ENCODE peak calls at places on chromosome 7, in seven cellular contexts. One of them, this sample, is unnamed.

GRCh38 chr7:494261-494687 is 25.4 kb downstream of the PDGFA start:
- DNase-seq in upper lobe of right lung: peak; percentile 59
- DNase-seq in uterus: no peak
- DNase-seq in HCT116: no peak
- DNase-seq in hepatocyte: no peak
- DNase-seq in aorta: peak; percentile 45
- DNase-seq in tibial artery: peak; percentile 64
- DNase-seq in this sample: peak; percentile 8

GRCh38 chr7:151607464-151607867 is 87.8 kb upstream of the RHEB start:
- DNase-seq in hepatocyte: no peak
- DNase-seq in upper lobe of right lung: no peak
- DNase-seq in uterus: no peak
- DNase-seq in tibial artery: no peak
- DNase-seq in HCT116: peak; percentile 37
- DNase-seq in aorta: no peak
- DNase-seq in this sample: no peak

GRCh38 chr7:43513236-43513635 is 69.7 kb upstream of the STK17A start:
- DNase-seq in aorta: no peak
- DNase-seq in uterus: no peak
- DNase-seq in upper lobe of right lung: no peak
- DNase-seq in tibial artery: no peak
- DNase-seq in HCT116: no peak
- DNase-seq in hepatocyte: no peak
- DNase-seq in this sample: no peak

GRCh38 chr7:70608229-70608628 is 523.7 kb upstream of the GALNT17 start:
- DNase-seq in upper lobe of right lung: no peak
- DNase-seq in HCT116: no peak
- DNase-seq in aorta: no peak
- DNase-seq in tibial artery: no peak
- DNase-seq in hepatocyte: no peak
- DNase-seq in uterus: no peak
- DNase-seq in this sample: no peak

GRCh38 chr7:146736446-146737190 is 620.0 kb downstream of the CNTNAP2 start:
- DNase-seq in HCT116: no peak
- DNase-seq in aorta: no peak
- DNase-seq in uterus: no peak
- DNase-seq in upper lobe of right lung: no peak
- DNase-seq in tibial artery: no peak
- DNase-seq in hepatocyte: peak; percentile 6
- DNase-seq in this sample: no peak

GRCh38 chr7:13016036-13016581 is 328.7 kb downstream of the ARL4A start:
- DNase-seq in upper lobe of right lung: peak; percentile 17
- DNase-seq in HCT116: peak; percentile 65
- DNase-seq in aorta: no peak
- DNase-seq in uterus: no peak
- DNase-seq in hepatocyte: no peak
- DNase-seq in tibial artery: no peak
- DNase-seq in this sample: no peak

GRCh38 chr7:30066697-30067096 is 38.5 kb downstream of the PLEKHA8 start:
- DNase-seq in uterus: no peak
- DNase-seq in hepatocyte: no peak
- DNase-seq in HCT116: no peak
- DNase-seq in tibial artery: no peak
- DNase-seq in upper lobe of right lung: no peak
- DNase-seq in aorta: no peak
- DNase-seq in this sample: no peak

GRCh38 chr7:30912021-30912420 is 368 bp downstream of the AQP1 start:
- DNase-seq in hepatocyte: no peak
- DNase-seq in tibial artery: no peak
- DNase-seq in uterus: no peak
- DNase-seq in upper lobe of right lung: no peak
- DNase-seq in aorta: peak; percentile 62
- DNase-seq in HCT116: no peak
- DNase-seq in this sample: no peak

GRCh38 chr7:32204361-32205018 is 134.3 kb upstream of the PDE1C start:
- DNase-seq in HCT116: peak; percentile 65
- DNase-seq in upper lobe of right lung: no peak
- DNase-seq in tibial artery: peak; percentile 87
- DNase-seq in uterus: peak; percentile 74
- DNase-seq in aorta: peak; percentile 71
- DNase-seq in hepatocyte: peak; percentile 80
- DNase-seq in this sample: peak; percentile 62

GRCh38 chr7:92665926-92666325 is 75.7 kb upstream of the FAM133B start:
- DNase-seq in uterus: no peak
- DNase-seq in HCT116: no peak
- DNase-seq in upper lobe of right lung: no peak
- DNase-seq in aorta: no peak
- DNase-seq in tibial artery: no peak
- DNase-seq in hepatocyte: no peak
- DNase-seq in this sample: no peak

GRCh38 chr7:118288098-118288497 is 63.6 kb downstream of the ANKRD7 start:
- DNase-seq in aorta: no peak
- DNase-seq in upper lobe of right lung: no peak
- DNase-seq in hepatocyte: no peak
- DNase-seq in uterus: no peak
- DNase-seq in HCT116: no peak
- DNase-seq in tibial artery: no peak
- DNase-seq in this sample: no peak

GRCh38 chr7:25478925-25479324 is 250.6 kb upstream of the NPVF start:
- DNase-seq in tibial artery: no peak
- DNase-seq in HCT116: no peak
- DNase-seq in aorta: no peak
- DNase-seq in upper lobe of right lung: no peak
- DNase-seq in hepatocyte: no peak
- DNase-seq in uterus: no peak
- DNase-seq in this sample: no peak

GRCh38 chr7:112080441-112080840 is 125.8 kb downstream of the DOCK4 start:
- DNase-seq in tibial artery: no peak
- DNase-seq in uterus: no peak
- DNase-seq in upper lobe of right lung: no peak
- DNase-seq in hepatocyte: no peak
- DNase-seq in HCT116: no peak
- DNase-seq in aorta: no peak
- DNase-seq in this sample: no peak

GRCh38 chr7:30971840-30972563 is 8.2 kb downstream of the GHRHR start:
- DNase-seq in uterus: no peak
- DNase-seq in HCT116: no peak
- DNase-seq in upper lobe of right lung: no peak
- DNase-seq in aorta: no peak
- DNase-seq in hepatocyte: no peak
- DNase-seq in tibial artery: no peak
- DNase-seq in this sample: no peak

GRCh38 chr7:831596-832291 is 532 bp upstream of the SUN1 start:
- DNase-seq in HCT116: peak; percentile 83
- DNase-seq in hepatocyte: peak; percentile 77
- DNase-seq in aorta: no peak
- DNase-seq in tibial artery: no peak
- DNase-seq in uterus: peak; percentile 73
- DNase-seq in upper lobe of right lung: no peak
- DNase-seq in this sample: no peak

GRCh38 chr7:13276977-13277376 is 589.5 kb downstream of the ARL4A start:
- DNase-seq in hepatocyte: no peak
- DNase-seq in uterus: no peak
- DNase-seq in HCT116: peak; percentile 6
- DNase-seq in tibial artery: no peak
- DNase-seq in upper lobe of right lung: no peak
- DNase-seq in aorta: no peak
- DNase-seq in this sample: no peak

GRCh38 chr7:75937958-75938786 is 23.2 kb downstream of the POR start:
- DNase-seq in hepatocyte: peak; percentile 45
- DNase-seq in HCT116: peak; percentile 61
- DNase-seq in aorta: peak; percentile 85
- DNase-seq in uterus: peak; percentile 43
- DNase-seq in upper lobe of right lung: peak; percentile 78
- DNase-seq in tibial artery: peak; percentile 90
- DNase-seq in this sample: no peak

GRCh38 chr7:45181991-45182855 is 24.6 kb downstream of the RAMP3 start:
- DNase-seq in aorta: no peak
- DNase-seq in uterus: peak; percentile 6
- DNase-seq in tibial artery: peak; percentile 57
- DNase-seq in upper lobe of right lung: peak; percentile 47
- DNase-seq in hepatocyte: no peak
- DNase-seq in HCT116: no peak
- DNase-seq in this sample: no peak

GRCh38 chr7:47193003-47193402 is 388.9 kb downstream of the TNS3 start:
- DNase-seq in uterus: no peak
- DNase-seq in upper lobe of right lung: no peak
- DNase-seq in aorta: no peak
- DNase-seq in hepatocyte: peak; percentile 47
- DNase-seq in HCT116: no peak
- DNase-seq in tibial artery: no peak
- DNase-seq in this sample: no peak

GRCh38 chr7:18177815-18178660 is 150.4 kb upstream of the PRPS1L1 start:
- DNase-seq in aorta: no peak
- DNase-seq in hepatocyte: peak; percentile 16
- DNase-seq in tibial artery: no peak
- DNase-seq in upper lobe of right lung: peak; percentile 65
- DNase-seq in HCT116: no peak
- DNase-seq in uterus: no peak
- DNase-seq in this sample: no peak

DNA sequence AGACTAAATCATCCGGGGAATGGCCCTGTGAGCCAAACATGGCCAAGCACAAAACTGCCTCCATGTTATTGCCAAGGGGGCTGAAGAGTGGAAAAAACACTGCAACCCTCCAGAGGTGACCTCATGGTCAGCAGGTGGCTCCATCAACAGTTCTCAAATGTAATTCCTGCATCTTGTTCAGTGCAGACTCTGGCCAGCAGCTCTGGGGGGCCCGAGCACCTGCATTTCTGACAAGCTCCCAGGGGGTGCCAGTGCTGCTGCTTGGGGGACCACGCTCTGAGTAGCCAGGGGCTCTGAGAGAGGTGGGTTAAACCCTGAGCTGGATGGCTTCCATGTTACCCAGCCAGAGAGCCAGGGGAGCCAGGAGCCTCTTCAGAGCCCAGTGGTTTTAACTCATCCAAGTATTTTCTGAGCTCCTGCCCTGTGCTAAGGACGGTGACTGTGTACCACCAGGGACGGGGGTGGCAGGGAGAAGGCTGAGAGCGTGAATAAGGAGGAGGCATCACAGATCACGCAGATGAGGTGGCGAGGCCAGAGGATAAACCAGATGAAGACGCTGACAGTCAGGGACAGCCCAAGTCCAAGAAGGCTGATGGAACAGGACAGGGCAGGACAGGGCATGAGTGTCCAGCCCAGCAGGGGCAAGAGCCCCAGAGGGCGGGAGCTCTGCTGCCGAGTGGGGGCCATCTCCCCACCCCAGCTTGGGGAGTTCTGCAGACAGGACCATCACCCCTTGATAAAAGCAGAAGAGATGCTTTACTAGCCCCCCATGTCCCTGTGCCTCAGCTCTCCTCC is 52.9 kb downstream of the CLEC2L start:
- DNase-seq in upper lobe of right lung: no peak
- DNase-seq in HCT116: no peak
- DNase-seq in tibial artery: no peak
- DNase-seq in aorta: no peak
- DNase-seq in hepatocyte: no peak
- DNase-seq in uterus: no peak
- DNase-seq in this sample: no peak
- H3K36me3 ChIP-seq in upper lobe of right lung: peaks cover 79% of the 10 kb centered on the region
- H3K36me3 ChIP-seq in HCT116: no peaks in the 10 kb centered on the region
- H3K36me3 ChIP-seq in tibial artery: peaks cover 74% of the 10 kb centered on the region
- H3K36me3 ChIP-seq in aorta: peaks cover 8% of the 10 kb centered on the region
- H3K36me3 ChIP-seq in hepatocyte: no peaks in the 10 kb centered on the region
- H3K36me3 ChIP-seq in uterus: no peaks in the 10 kb centered on the region
- H3K36me3 ChIP-seq in this sample: peaks cover 41% of the 10 kb centered on the region

DNA sequence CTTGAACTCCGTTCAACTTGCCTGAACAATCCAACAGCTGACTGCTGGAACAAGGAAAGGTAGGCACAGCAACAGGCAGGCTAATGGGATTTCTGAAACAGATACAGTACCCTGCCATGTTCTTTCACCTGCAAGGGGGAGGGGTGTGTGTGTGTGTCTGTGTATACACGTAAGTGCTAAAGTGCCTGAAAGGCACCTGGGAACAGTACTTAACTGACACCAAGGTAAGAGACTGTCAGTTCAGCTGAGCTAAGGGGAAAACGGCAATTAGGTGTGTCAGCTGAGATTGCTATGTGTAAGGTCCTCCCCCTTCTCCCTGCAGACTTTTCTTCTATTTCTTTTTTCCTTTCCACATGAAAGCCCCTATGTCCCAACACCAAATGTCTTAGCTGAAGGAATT is 27.0 kb downstream of the NAMPT start:
- DNase-seq in tibial artery: no peak
- DNase-seq in hepatocyte: no peak
- DNase-seq in upper lobe of right lung: no peak
- DNase-seq in uterus: no peak
- DNase-seq in HCT116: no peak
- DNase-seq in aorta: no peak
- DNase-seq in this sample: no peak
- H3K36me3 ChIP-seq in tibial artery: peaks cover 71% of the 10 kb centered on the region
- H3K36me3 ChIP-seq in hepatocyte: peaks cover 5% of the 10 kb centered on the region
- H3K36me3 ChIP-seq in upper lobe of right lung: peaks cover 99% of the 10 kb centered on the region
- H3K36me3 ChIP-seq in uterus: no peaks in the 10 kb centered on the region
- H3K36me3 ChIP-seq in HCT116: peaks cover 40% of the 10 kb centered on the region
- H3K36me3 ChIP-seq in aorta: no peaks in the 10 kb centered on the region
- H3K36me3 ChIP-seq in this sample: peaks cover 19% of the 10 kb centered on the region

GRCh38 chr7:27782849-27783248 is 42.9 kb downstream of the TAX1BP1 start:
- DNase-seq in HCT116: no peak
- DNase-seq in hepatocyte: no peak
- DNase-seq in tibial artery: no peak
- DNase-seq in aorta: no peak
- DNase-seq in upper lobe of right lung: no peak
- DNase-seq in uterus: no peak
- DNase-seq in this sample: no peak

GRCh38 chr7:27793780-27794179 is 53.8 kb downstream of the TAX1BP1 start:
- DNase-seq in upper lobe of right lung: no peak
- DNase-seq in tibial artery: no peak
- DNase-seq in uterus: no peak
- DNase-seq in aorta: no peak
- DNase-seq in hepatocyte: peak; percentile 5
- DNase-seq in HCT116: no peak
- DNase-seq in this sample: no peak

GRCh38 chr7:27784399-27785053 is 44.6 kb downstream of the TAX1BP1 start:
- DNase-seq in aorta: no peak
- DNase-seq in tibial artery: no peak
- DNase-seq in uterus: no peak
- DNase-seq in hepatocyte: peak; percentile 59
- DNase-seq in upper lobe of right lung: no peak
- DNase-seq in HCT116: peak; percentile 76
- DNase-seq in this sample: no peak

GRCh38 chr7:27788438-27788837 is 48.5 kb downstream of the TAX1BP1 start:
- DNase-seq in HCT116: no peak
- DNase-seq in uterus: no peak
- DNase-seq in tibial artery: no peak
- DNase-seq in aorta: no peak
- DNase-seq in upper lobe of right lung: no peak
- DNase-seq in hepatocyte: no peak
- DNase-seq in this sample: no peak
- H3K36me3 ChIP-seq in HCT116: peaks cover 1% of the 10 kb centered on the region
- H3K36me3 ChIP-seq in uterus: no peaks in the 10 kb centered on the region
- H3K36me3 ChIP-seq in tibial artery: peaks cover 43% of the 10 kb centered on the region
- H3K36me3 ChIP-seq in aorta: peaks cover 4% of the 10 kb centered on the region
- H3K36me3 ChIP-seq in upper lobe of right lung: peaks cover 69% of the 10 kb centered on the region
- H3K36me3 ChIP-seq in hepatocyte: no peaks in the 10 kb centered on the region
- H3K36me3 ChIP-seq in this sample: peaks cover 7% of the 10 kb centered on the region

DNA sequence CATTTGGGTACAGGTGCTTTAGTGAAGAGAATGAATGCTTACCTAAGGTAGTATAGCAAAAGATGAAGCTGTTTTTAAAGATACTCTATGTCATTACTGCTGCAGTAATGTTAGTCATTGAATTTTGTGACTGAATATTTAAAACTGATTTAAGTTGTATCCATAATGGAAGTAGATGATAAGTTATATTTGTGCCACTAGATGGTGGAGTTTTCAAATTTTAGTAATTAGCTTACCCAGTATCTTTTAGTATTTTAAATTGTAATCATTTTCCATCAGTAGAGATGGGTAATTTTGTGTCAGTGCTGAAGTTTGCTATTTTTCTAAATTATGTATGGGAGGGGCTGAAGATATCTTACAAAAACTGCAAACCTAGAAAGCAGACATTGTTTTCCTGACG is 25.2 kb downstream of the HBP1 start:
- DNase-seq in upper lobe of right lung: no peak
- DNase-seq in HCT116: no peak
- DNase-seq in hepatocyte: no peak
- DNase-seq in uterus: no peak
- DNase-seq in aorta: no peak
- DNase-seq in tibial artery: no peak
- DNase-seq in this sample: no peak
- H3K36me3 ChIP-seq in upper lobe of right lung: peaks cover 92% of the 10 kb centered on the region
- H3K36me3 ChIP-seq in HCT116: no peaks in the 10 kb centered on the region
- H3K36me3 ChIP-seq in hepatocyte: no peaks in the 10 kb centered on the region
- H3K36me3 ChIP-seq in uterus: no peaks in the 10 kb centered on the region
- H3K36me3 ChIP-seq in aorta: peaks cover 4% of the 10 kb centered on the region
- H3K36me3 ChIP-seq in tibial artery: peaks cover 73% of the 10 kb centered on the region
- H3K36me3 ChIP-seq in this sample: no peaks in the 10 kb centered on the region